ENCODE peak calls at places on chromosome 22, in five cellular contexts. N is esophagus muscularis mucosa, V is ovary, M is H1, J is breast epithelium. I is an unnamed sample.
A peak's percentile ranks its signal among the peaks of the same experiment; 100 is the strongest.

GRCh38 chr22:33996824-33997223 is 76.5 kb upstream of the LARGE1 start:
- DNase-seq in M (no peak), V (no peak), N (no peak), J (no peak), I (no peak)

GRCh38 chr22:17230239-17230638 is 11.0 kb upstream of the ADA2 start:
- DNase-seq in V (no peak), M (no peak), J (no peak), N (no peak), I (peak; percentile 35)

GRCh38 chr22:36056980-36057379 is 28.4 kb upstream of the RBFOX2 start:
- DNase-seq in N (no peak), J (no peak), M (no peak), V (no peak), I (no peak)

GRCh38 chr22:29385748-29386147 is 2.6 kb downstream of the AP1B1 start:
- DNase-seq in V (no peak), M (no peak), J (no peak), N (no peak), I (no peak)

GRCh38 chr22:47835726-47836125 is 1073.3 kb downstream of the TBC1D22A start:
- DNase-seq in J (no peak), M (no peak), V (no peak), N (no peak), I (no peak)

GRCh38 chr22:49719046-49719445 is 108.6 kb downstream of the BRD1 start:
- DNase-seq in J (peak; percentile 36), M (no peak), N (no peak), V (no peak), I (no peak)

GRCh38 chr22:35609761-35610160 is 7.4 kb downstream of the MB start:
- DNase-seq in V (no peak), N (no peak), M (no peak), J (no peak), I (peak; percentile 7)

GRCh38 chr22:43304831-43305230 is 38.3 kb downstream of the SCUBE1 start:
- DNase-seq in M (no peak), N (no peak), J (no peak), V (no peak), I (no peak)

GRCh38 chr22:31538815-31539214 is 42.5 kb downstream of the SFI1 start:
- DNase-seq in J (no peak), M (no peak), N (no peak), V (no peak), I (no peak)

GRCh38 chr22:27687984-27688545 is 113.5 kb downstream of the MN1 start:
- DNase-seq in J (no peak), N (no peak), V (no peak), M (no peak), I (no peak)

GRCh38 chr22:35140879-35141745 is 75.2 kb downstream of the ISX start:
- DNase-seq in N (no peak), M (peak; percentile 88), J (no peak), V (no peak), I (no peak)

GRCh38 chr22:49354516-49355205 is 473.0 kb downstream of the BRD1 start:
- DNase-seq in J (no peak), M (peak; percentile 38), V (no peak), N (no peak), I (no peak)

GRCh38 chr22:49849161-49850020 is 4.3 kb upstream of the ZBED4 start:
- DNase-seq in N (no peak), J (peak; percentile 40), V (no peak), M (no peak), I (no peak)

GRCh38 chr22:42930810-42931420 is 73.8 kb upstream of the ARFGAP3 start:
- DNase-seq in V (no peak), N (no peak), J (no peak), M (no peak), I (no peak)

GRCh38 chr22:44444341-44445306 is 53.4 kb downstream of the RTL6 start:
- DNase-seq in V (no peak), M (peak; percentile 69), N (no peak), J (peak; percentile 43), I (no peak)

GRCh38 chr22:44549021-44549420 is 51.0 kb upstream of the RTL6 start:
- DNase-seq in M (no peak), N (no peak), J (peak; percentile 27), V (no peak), I (no peak)

GRCh38 chr22:48301421-48301820 is 1526.3 kb downstream of the BRD1 start:
- DNase-seq in V (no peak), M (no peak), N (no peak), J (no peak), I (no peak)

GRCh38 chr22:42437488-42438292 is 5.5 kb upstream of the NFAM1 start:
- DNase-seq in N (no peak), J (peak; percentile 73), V (peak; percentile 58), M (peak; percentile 92), I (peak; percentile 79)

GRCh38 chr22:28029201-28029948 is 110.3 kb upstream of the PITPNB start:
- DNase-seq in M (peak; percentile 30), J (peak; percentile 79), N (no peak), V (no peak), I (no peak)

GRCh38 chr22:30261134-30261533 is 5.5 kb downstream of the OSM start:
- DNase-seq in V (no peak), M (no peak), J (no peak), N (no peak), I (no peak)

GRCh38 chr22:49970528-49971231 is 10.1 kb downstream of the PIM3 start:
- DNase-seq in J (peak; percentile 97), N (peak; percentile 99), M (peak; percentile 70), V (peak; percentile 92), I (peak; percentile 97)

GRCh38 chr22:42316988-42317387 is 46.5 kb upstream of the TCF20 start:
- DNase-seq in J (no peak), N (no peak), V (peak; percentile 27), M (no peak), I (no peak)

GRCh38 chr22:27933186-27933983 is 14.3 kb upstream of the PITPNB start:
- DNase-seq in J (no peak), N (no peak), M (no peak), V (no peak), I (no peak)

GRCh38 chr22:44891293-44891747 is 118.5 kb downstream of the PHF21B start:
- DNase-seq in N (no peak), M (no peak), J (peak; percentile 30), V (no peak), I (peak; percentile 35)

GRCh38 chr22:17243524-17243923 is 24.3 kb upstream of the ADA2 start:
- DNase-seq in J (no peak), V (no peak), N (no peak), M (no peak), I (no peak)

GRCh38 chr22:50153056-50153755 is 17.3 kb upstream of the PANX2 start:
- DNase-seq in J (no peak), M (no peak), V (no peak), N (no peak), I (no peak)

GRCh38 chr22:29026579-29026978 is 35.1 kb downstream of the C22orf31 start:
- DNase-seq in M (no peak), J (no peak), N (no peak), V (no peak), I (no peak)

GRCh38 chr22:30290679-30291333 is 1.5 kb upstream of the CASTOR1 start:
- DNase-seq in J (peak; percentile 95), M (no peak), V (peak; percentile 93), N (peak; percentile 97), I (peak; percentile 88)

GRCh38 chr22:49807129-49807528 is 20.5 kb downstream of the BRD1 start:
- DNase-seq in M (no peak), J (no peak), V (no peak), N (no peak), I (no peak)

GRCh38 chr22:42172385-42173172 is 42.0 kb upstream of the CYP2D6 start:
- DNase-seq in N (no peak), J (no peak), V (no peak), M (no peak), I (no peak)

GRCh38 chr22:28560005-28560742 is 119.5 kb downstream of the TTC28 start:
- DNase-seq in N (no peak), M (no peak), V (no peak), J (no peak), I (no peak)

GRCh38 chr22:47561115-47561675 is 798.7 kb downstream of the TBC1D22A start:
- DNase-seq in J (no peak), N (no peak), V (no peak), M (no peak), I (no peak)

DNA sequence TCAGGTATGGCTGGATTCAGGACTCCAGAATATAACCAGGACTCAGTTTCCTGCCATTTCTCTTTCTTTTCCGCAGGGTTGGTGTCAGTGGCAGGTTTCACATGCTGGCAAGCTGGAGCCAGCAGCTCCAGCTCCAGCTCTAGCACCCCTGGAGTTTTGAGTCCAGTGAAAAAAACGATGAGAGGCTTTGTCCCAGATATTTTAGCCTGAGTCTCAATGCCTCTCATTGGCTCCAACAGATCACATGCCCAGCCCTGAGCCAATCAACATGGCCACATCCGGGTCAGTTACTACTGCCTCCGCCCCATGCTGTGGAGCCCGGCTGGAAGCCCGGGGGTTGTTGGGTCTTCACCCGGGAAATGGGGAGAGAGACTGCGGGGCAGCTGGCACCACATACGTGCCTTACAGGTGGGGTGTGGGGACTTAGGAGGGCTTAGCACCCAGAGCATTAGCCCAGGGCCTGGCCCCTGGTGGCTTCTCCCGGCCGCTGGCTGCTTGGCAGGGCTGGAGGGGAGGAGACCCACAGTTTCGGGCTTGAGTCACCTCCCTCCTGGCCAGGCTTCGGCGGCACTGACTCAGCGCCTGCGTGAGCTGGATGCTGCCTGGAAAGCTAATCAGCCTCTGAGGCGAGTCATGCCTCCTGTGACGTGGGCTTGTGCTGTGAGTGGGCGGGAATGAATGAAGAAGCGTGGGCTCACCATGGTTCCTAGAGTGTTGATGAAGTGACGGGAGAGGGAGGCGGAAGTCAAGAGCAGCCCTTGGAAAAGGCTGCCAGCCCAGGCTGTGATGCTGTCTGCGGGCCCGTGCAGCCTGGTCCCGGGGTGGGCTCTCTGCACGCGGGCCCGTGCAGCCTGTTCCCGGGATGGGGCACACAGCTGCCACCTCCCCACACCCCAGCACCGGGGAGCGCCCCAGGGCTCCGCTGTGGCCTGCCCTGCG is 15.3 kb upstream of the MRTFA start:
- DNase-seq in N (peak; percentile 99), V (peak; percentile 97), J (peak; percentile 90), M (peak; percentile 78), I (peak; percentile 86)
- TF ChIP-seq POLR2A in N (peak; percentile 67), V (peak; percentile 89), J (peak; percentile 57), M (no peak), I (no peak)

GRCh38 chr22:21626735-21627469 is 2.9 kb downstream of the YDJC start:
- DNase-seq in N (no peak), J (no peak), V (no peak), M (no peak), I (no peak)

GRCh38 chr22:21632237-21632895 is at the start of gene CCDC116:
- DNase-seq in N (no peak), V (no peak), J (no peak), M (peak; percentile 73), I (no peak)

GRCh38 chr22:21628386-21629261 is 1.2 kb downstream of the YDJC start:
- DNase-seq in N (no peak), J (no peak), M (no peak), V (peak; percentile 38), I (peak; percentile 35)

GRCh38 chr22:21631025-21631424 is 1.2 kb upstream of the YDJC start:
- DNase-seq in N (no peak), J (no peak), M (no peak), V (no peak), I (no peak)

GRCh38 chr22:21629262-21630149 is at the start of gene YDJC:
- DNase-seq in V (peak; percentile 89), M (peak; percentile 96), J (peak; percentile 94), N (peak; percentile 98), I (peak; percentile 96)
- TF ChIP-seq POLR2A in V (peak; percentile 39), M (no peak), J (no peak), N (no peak), I (peak; percentile 67)

GRCh38 chr22:37747090-37747714 is 50.4 kb downstream of the TRIOBP start:
- DNase-seq in V (peak; percentile 38), J (no peak), N (no peak), M (no peak), I (no peak)
- TF ChIP-seq POLR2A in V (no peak), J (no peak), N (no peak), M (no peak), I (no peak)

GRCh38 chr22:46454910-46455269 is 82.5 kb downstream of the CELSR1 start:
- DNase-seq in V (no peak), M (no peak), N (no peak), J (no peak), I (no peak)
- TF ChIP-seq POLR2A in V (no peak), M (no peak), N (no peak), J (no peak), I (no peak)